ENCODE peak calls at places on chromosomes 7 and 10, in seven cellular contexts. One of them, this sample, is unnamed.

GRCh38 chr10:3473271-3473670 is 300.7 kb upstream of the PITRM1 start:
- DNase-seq in neuronal stem cell: no peak
- DNase-seq in H9: no peak
- DNase-seq in H1: no peak
- DNase-seq in mesenchymal stem cell: no peak
- DNase-seq in mesendoderm: no peak
- DNase-seq in IMR-90: no peak
- DNase-seq in this sample: no peak

GRCh38 chr10:35421553-35422178 is 85.4 kb downstream of the CCNY start:
- DNase-seq in H9: no peak
- DNase-seq in H1: no peak
- DNase-seq in mesenchymal stem cell: peak; percentile 94
- DNase-seq in IMR-90: peak; percentile 94
- DNase-seq in mesendoderm: peak; percentile 91
- DNase-seq in neuronal stem cell: no peak
- DNase-seq in this sample: peak; percentile 40

GRCh38 chr7:116978006-116978405 is 24.7 kb downstream of the ST7 start:
- DNase-seq in IMR-90: no peak
- DNase-seq in neuronal stem cell: no peak
- DNase-seq in H9: no peak
- DNase-seq in mesenchymal stem cell: no peak
- DNase-seq in H1: no peak
- DNase-seq in mesendoderm: peak; percentile 64
- DNase-seq in this sample: no peak

GRCh38 chr10:69515699-69516547 is 57.3 kb downstream of the NEUROG3 start:
- DNase-seq in H1: peak; percentile 90
- DNase-seq in mesendoderm: peak; percentile 85
- DNase-seq in neuronal stem cell: peak; percentile 70
- DNase-seq in mesenchymal stem cell: peak; percentile 67
- DNase-seq in H9: peak; percentile 90
- DNase-seq in IMR-90: peak; percentile 55
- DNase-seq in this sample: peak; percentile 55

GRCh38 chr7:117190104-117190503 is 132.8 kb downstream of the WNT2 start:
- DNase-seq in IMR-90: no peak
- DNase-seq in neuronal stem cell: no peak
- DNase-seq in mesendoderm: no peak
- DNase-seq in H9: no peak
- DNase-seq in mesenchymal stem cell: no peak
- DNase-seq in H1: no peak
- DNase-seq in this sample: no peak

GRCh38 chr7:93736970-93737369 is 153.6 kb downstream of the TFPI2 start:
- DNase-seq in neuronal stem cell: no peak
- DNase-seq in IMR-90: no peak
- DNase-seq in mesendoderm: no peak
- DNase-seq in mesenchymal stem cell: no peak
- DNase-seq in H1: no peak
- DNase-seq in H9: no peak
- DNase-seq in this sample: no peak

GRCh38 chr10:6743291-6743849 is 163.3 kb upstream of the PRKCQ start:
- DNase-seq in H1: no peak
- DNase-seq in mesendoderm: peak; percentile 23
- DNase-seq in IMR-90: no peak
- DNase-seq in H9: no peak
- DNase-seq in mesenchymal stem cell: no peak
- DNase-seq in neuronal stem cell: no peak
- DNase-seq in this sample: no peak

GRCh38 chr7:40306025-40306424 is 171.2 kb downstream of the SUGCT start:
- DNase-seq in H9: no peak
- DNase-seq in mesenchymal stem cell: no peak
- DNase-seq in mesendoderm: no peak
- DNase-seq in neuronal stem cell: no peak
- DNase-seq in IMR-90: no peak
- DNase-seq in H1: no peak
- DNase-seq in this sample: no peak

GRCh38 chr10:5601826-5602225 is 64.6 kb downstream of the ASB13 start:
- DNase-seq in mesenchymal stem cell: no peak
- DNase-seq in neuronal stem cell: no peak
- DNase-seq in H9: no peak
- DNase-seq in IMR-90: no peak
- DNase-seq in mesendoderm: no peak
- DNase-seq in H1: no peak
- DNase-seq in this sample: no peak

GRCh38 chr10:129605986-129606518 is 139.0 kb downstream of the MGMT start:
- DNase-seq in H9: no peak
- DNase-seq in neuronal stem cell: no peak
- DNase-seq in mesenchymal stem cell: peak; percentile 74
- DNase-seq in IMR-90: no peak
- DNase-seq in H1: no peak
- DNase-seq in mesendoderm: peak; percentile 57
- DNase-seq in this sample: no peak

GRCh38 chr10:31721166-31721565 is 207.5 kb downstream of the ARHGAP12 start:
- DNase-seq in IMR-90: no peak
- DNase-seq in H1: no peak
- DNase-seq in mesenchymal stem cell: no peak
- DNase-seq in neuronal stem cell: no peak
- DNase-seq in H9: no peak
- DNase-seq in mesendoderm: no peak
- DNase-seq in this sample: no peak

GRCh38 chr7:51188987-51189386 is 127.6 kb downstream of the COBL start:
- DNase-seq in mesendoderm: no peak
- DNase-seq in neuronal stem cell: no peak
- DNase-seq in H1: no peak
- DNase-seq in H9: no peak
- DNase-seq in IMR-90: no peak
- DNase-seq in mesenchymal stem cell: no peak
- DNase-seq in this sample: no peak
- H3K18ac ChIP-seq in mesendoderm: no peak overlapping the region
- H3K18ac ChIP-seq in neuronal stem cell: no peak overlapping the region
- H3K18ac ChIP-seq in H1: no peak overlapping the region
- H3K18ac ChIP-seq in H9: no peak overlapping the region
- H3K18ac ChIP-seq in IMR-90: no peak overlapping the region
- H3K18ac ChIP-seq in mesenchymal stem cell: no peak overlapping the region
- H3K18ac ChIP-seq in this sample: no peak overlapping the region

GRCh38 chr7:132859199-132859598 is 222.7 kb downstream of the CHCHD3 start:
- DNase-seq in mesendoderm: no peak
- DNase-seq in mesenchymal stem cell: no peak
- DNase-seq in IMR-90: no peak
- DNase-seq in H9: no peak
- DNase-seq in neuronal stem cell: no peak
- DNase-seq in H1: no peak
- DNase-seq in this sample: no peak

GRCh38 chr7:132861940-132862554 is 219.8 kb downstream of the CHCHD3 start:
- DNase-seq in H9: no peak
- DNase-seq in IMR-90: no peak
- DNase-seq in H1: no peak
- DNase-seq in mesenchymal stem cell: no peak
- DNase-seq in neuronal stem cell: no peak
- DNase-seq in mesendoderm: no peak
- DNase-seq in this sample: no peak

GRCh38 chr7:132858760-132859159 is 223.1 kb downstream of the CHCHD3 start:
- DNase-seq in neuronal stem cell: no peak
- DNase-seq in IMR-90: no peak
- DNase-seq in mesendoderm: no peak
- DNase-seq in H1: no peak
- DNase-seq in H9: no peak
- DNase-seq in mesenchymal stem cell: no peak
- DNase-seq in this sample: no peak

GRCh38 chr7:132858251-132858650 is 223.6 kb downstream of the CHCHD3 start:
- DNase-seq in mesendoderm: no peak
- DNase-seq in mesenchymal stem cell: no peak
- DNase-seq in IMR-90: no peak
- DNase-seq in neuronal stem cell: no peak
- DNase-seq in H9: no peak
- DNase-seq in H1: no peak
- DNase-seq in this sample: no peak

DNA sequence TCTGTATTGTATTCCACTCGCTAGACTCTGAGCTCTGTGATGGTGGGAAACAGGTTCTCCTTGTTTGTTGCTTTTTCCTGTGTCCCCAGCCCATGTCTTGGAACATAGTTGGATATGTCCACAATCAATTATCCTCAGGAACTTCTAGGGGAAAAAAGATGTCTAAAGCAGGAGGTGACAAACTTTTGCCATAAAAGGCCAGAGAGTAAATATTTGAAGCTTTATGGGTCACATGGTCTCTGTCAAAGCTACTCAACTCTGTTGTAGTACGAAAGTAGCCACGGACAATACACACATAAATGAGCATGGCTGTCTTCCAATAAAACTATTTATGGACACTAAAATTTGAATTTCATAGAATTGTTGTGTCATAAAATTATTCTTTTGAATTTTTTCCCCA is 220.5 kb downstream of the CHCHD3 start:
- DNase-seq in H1: no peak
- DNase-seq in IMR-90: no peak
- DNase-seq in mesenchymal stem cell: no peak
- DNase-seq in neuronal stem cell: no peak
- DNase-seq in H9: no peak
- DNase-seq in mesendoderm: no peak
- DNase-seq in this sample: no peak
- H2BK5ac ChIP-seq in H1: no peak overlapping the region
- H2BK5ac ChIP-seq in IMR-90: no peak overlapping the region
- H2BK5ac ChIP-seq in mesenchymal stem cell: no peak overlapping the region
- H2BK5ac ChIP-seq in neuronal stem cell: no peak overlapping the region
- H2BK5ac ChIP-seq in H9: no peak overlapping the region
- H2BK5ac ChIP-seq in mesendoderm: no peak overlapping the region
- H2BK5ac ChIP-seq in this sample: no peak overlapping the region

GRCh38 chr10:117133273-117134083 is 4.6 kb downstream of the VAX1 start:
- DNase-seq in neuronal stem cell: no peak
- DNase-seq in H1: peak; percentile 59
- DNase-seq in mesendoderm: peak; percentile 50
- DNase-seq in mesenchymal stem cell: no peak
- DNase-seq in IMR-90: no peak
- DNase-seq in H9: peak; percentile 34
- DNase-seq in this sample: no peak
- H3K27me3 ChIP-seq in neuronal stem cell: peaks cover 99% of the 10 kb centered on the region
- H3K27me3 ChIP-seq in H1: peaks cover 88% of the 10 kb centered on the region
- H3K27me3 ChIP-seq in mesendoderm: peaks cover 56% of the 10 kb centered on the region
- H3K27me3 ChIP-seq in mesenchymal stem cell: peaks cover 92% of the 10 kb centered on the region
- H3K27me3 ChIP-seq in IMR-90: peaks cover 90% of the 10 kb centered on the region
- H3K27me3 ChIP-seq in H9: peaks cover 95% of the 10 kb centered on the region
- H3K27me3 ChIP-seq in this sample: peaks cover 91% of the 10 kb centered on the region

GRCh38 chr10:89954787-89955566 is 253.6 kb downstream of the KIF20B start:
- DNase-seq in H1: no peak
- DNase-seq in mesenchymal stem cell: no peak
- DNase-seq in H9: no peak
- DNase-seq in neuronal stem cell: no peak
- DNase-seq in mesendoderm: no peak
- DNase-seq in IMR-90: no peak
- DNase-seq in this sample: peak; percentile 48

GRCh38 chr10:89952314-89952713 is 250.9 kb downstream of the KIF20B start:
- DNase-seq in H9: no peak
- DNase-seq in H1: no peak
- DNase-seq in mesendoderm: no peak
- DNase-seq in IMR-90: no peak
- DNase-seq in mesenchymal stem cell: no peak
- DNase-seq in neuronal stem cell: no peak
- DNase-seq in this sample: no peak
- H3K18ac ChIP-seq in H9: no peak overlapping the region
- H3K18ac ChIP-seq in H1: no peak overlapping the region
- H3K18ac ChIP-seq in mesendoderm: no peak overlapping the region
- H3K18ac ChIP-seq in IMR-90: no peak overlapping the region
- H3K18ac ChIP-seq in mesenchymal stem cell: no peak overlapping the region
- H3K18ac ChIP-seq in neuronal stem cell: peak overlapping the region; percentile 77
- H3K18ac ChIP-seq in this sample: no peak overlapping the region

GRCh38 chr7:17069146-17069545 is 187.4 kb upstream of the AGR3 start:
- DNase-seq in H9: no peak
- DNase-seq in mesendoderm: no peak
- DNase-seq in neuronal stem cell: no peak
- DNase-seq in H1: no peak
- DNase-seq in IMR-90: no peak
- DNase-seq in mesenchymal stem cell: no peak
- DNase-seq in this sample: no peak
- H2BK5ac ChIP-seq in H9: no peak overlapping the region
- H2BK5ac ChIP-seq in mesendoderm: no peak overlapping the region
- H2BK5ac ChIP-seq in neuronal stem cell: no peak overlapping the region
- H2BK5ac ChIP-seq in H1: no peak overlapping the region
- H2BK5ac ChIP-seq in IMR-90: no peak overlapping the region
- H2BK5ac ChIP-seq in mesenchymal stem cell: no peak overlapping the region
- H2BK5ac ChIP-seq in this sample: no peak overlapping the region

DNA sequence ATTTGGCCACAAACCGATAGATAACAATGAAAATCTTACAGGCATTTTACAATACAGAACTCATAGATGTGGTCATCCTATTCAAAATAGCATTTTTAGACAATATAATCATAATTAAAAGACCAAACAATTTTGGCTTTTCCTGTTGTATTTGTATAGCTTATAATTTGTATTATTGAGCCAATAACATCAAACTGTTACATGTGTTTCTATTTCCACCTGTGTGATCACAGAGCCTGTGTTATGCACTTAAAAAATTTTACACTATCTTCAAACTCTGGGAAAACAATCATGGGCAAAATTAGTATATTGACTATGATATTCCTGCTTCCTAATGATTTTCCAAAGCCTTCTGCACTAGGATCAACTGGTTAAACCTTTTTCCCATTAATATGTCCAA is 1.9 kb downstream of the RHOBTB1 start:
- DNase-seq in H1: no peak
- DNase-seq in IMR-90: no peak
- DNase-seq in mesendoderm: no peak
- DNase-seq in mesenchymal stem cell: no peak
- DNase-seq in neuronal stem cell: no peak
- DNase-seq in H9: no peak
- DNase-seq in this sample: no peak
- H3K27me3 ChIP-seq in H1: no peaks in the 10 kb centered on the region
- H3K27me3 ChIP-seq in IMR-90: no peaks in the 10 kb centered on the region
- H3K27me3 ChIP-seq in mesendoderm: no peaks in the 10 kb centered on the region
- H3K27me3 ChIP-seq in mesenchymal stem cell: no peaks in the 10 kb centered on the region
- H3K27me3 ChIP-seq in neuronal stem cell: no peaks in the 10 kb centered on the region
- H3K27me3 ChIP-seq in H9: no peaks in the 10 kb centered on the region
- H3K27me3 ChIP-seq in this sample: no peaks in the 10 kb centered on the region

GRCh38 chr7:65279795-65280194 is 93.9 kb upstream of the ZNF92 start:
- DNase-seq in H9: no peak
- DNase-seq in IMR-90: no peak
- DNase-seq in H1: no peak
- DNase-seq in mesendoderm: no peak
- DNase-seq in neuronal stem cell: no peak
- DNase-seq in mesenchymal stem cell: no peak
- DNase-seq in this sample: no peak

DNA sequence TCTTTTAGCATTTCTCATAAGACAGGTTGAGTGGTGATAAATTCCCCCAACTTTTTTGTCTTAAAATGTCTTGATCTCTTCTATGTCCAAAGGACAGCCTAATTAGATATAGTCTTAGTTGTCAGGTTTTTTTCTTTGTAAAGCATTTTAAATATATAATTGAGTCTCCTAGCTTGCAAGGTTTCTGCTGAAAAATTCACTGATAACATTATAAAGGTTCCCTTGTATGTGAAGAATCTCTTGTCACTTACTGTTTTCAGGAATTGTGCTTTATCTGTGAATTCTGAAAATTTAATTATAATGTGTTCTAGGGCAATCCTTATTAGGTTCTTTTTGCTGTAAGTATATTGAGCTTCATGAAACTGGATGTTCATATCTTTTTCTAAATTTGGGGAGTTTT is 96.8 kb upstream of the ZNF92 start:
- DNase-seq in neuronal stem cell: no peak
- DNase-seq in H9: no peak
- DNase-seq in mesendoderm: no peak
- DNase-seq in mesenchymal stem cell: no peak
- DNase-seq in IMR-90: no peak
- DNase-seq in H1: no peak
- DNase-seq in this sample: no peak
- H3K18ac ChIP-seq in neuronal stem cell: no peak overlapping the region
- H3K18ac ChIP-seq in H9: no peak overlapping the region
- H3K18ac ChIP-seq in mesendoderm: no peak overlapping the region
- H3K18ac ChIP-seq in mesenchymal stem cell: no peak overlapping the region
- H3K18ac ChIP-seq in IMR-90: no peak overlapping the region
- H3K18ac ChIP-seq in H1: no peak overlapping the region
- H3K18ac ChIP-seq in this sample: no peak overlapping the region

This sample was measured in trophoblast cell.